ENCODE peak calls at places on chromosomes 2 and 18, in nine cellular contexts. S, E, R, H, X, L, N, A and P are unnamed samples.

GRCh38 chr2:66828876-66829275 is 394.0 kb downstream of the MEIS1 start:
- DNase-seq in S (no peak), E (no peak), R (no peak), H (no peak), X (no peak), L (no peak), N (no peak), A (no peak), P (no peak)

GRCh38 chr2:239346676-239347075 is 54.1 kb downstream of the HDAC4 start:
- DNase-seq in S (no peak), E (no peak), R (no peak), H (no peak), X (no peak), L (no peak), N (no peak), A (no peak), P (no peak)

GRCh38 chr2:15756011-15756550 is 164.4 kb downstream of the DDX1 start:
- DNase-seq in S (no peak), E (no peak), R (no peak), H (no peak), X (no peak), L (no peak), N (no peak), A (no peak), P (no peak)

GRCh38 chr2:211875488-211875887 is 663.1 kb downstream of the ERBB4 start:
- DNase-seq in S (no peak), E (no peak), R (no peak), H (no peak), X (no peak), L (no peak), N (no peak), A (no peak), P (no peak)

GRCh38 chr2:33275689-33276444 is 200.6 kb upstream of the RASGRP3 start:
- DNase-seq in S (peak; percentile 89), E (peak; percentile 68), R (no peak), H (no peak), X (peak; percentile 78), L (no peak), N (no peak), A (no peak), P (peak; percentile 95)

GRCh38 chr2:100793982-100794381 is 26.0 kb upstream of the NPAS2 start:
- DNase-seq in S (no peak), E (no peak), R (no peak), H (no peak), X (no peak), L (no peak), N (no peak), A (no peak), P (no peak)

GRCh38 chr2:148756292-148756975 is 111.9 kb downstream of the EPC2 start:
- DNase-seq in S (peak; percentile 5), E (peak; percentile 2), R (no peak), H (no peak), X (peak; percentile 7), L (no peak), N (no peak), A (no peak), P (peak; percentile 18)

GRCh38 chr2:24512836-24513235 is 21.8 kb downstream of the NCOA1 start:
- DNase-seq in S (peak; percentile 22), E (no peak), R (no peak), H (no peak), X (no peak), L (no peak), N (no peak), A (no peak), P (peak; percentile 39)

GRCh38 chr2:31660165-31660564 is 79.4 kb upstream of the SRD5A2 start:
- DNase-seq in S (no peak), E (no peak), R (no peak), H (no peak), X (no peak), L (no peak), N (no peak), A (no peak), P (no peak)

GRCh38 chr2:31664949-31665724 is 84.4 kb upstream of the SRD5A2 start:
- DNase-seq in S (no peak), E (no peak), R (no peak), H (no peak), X (no peak), L (no peak), N (no peak), A (no peak), P (no peak)

DNA sequence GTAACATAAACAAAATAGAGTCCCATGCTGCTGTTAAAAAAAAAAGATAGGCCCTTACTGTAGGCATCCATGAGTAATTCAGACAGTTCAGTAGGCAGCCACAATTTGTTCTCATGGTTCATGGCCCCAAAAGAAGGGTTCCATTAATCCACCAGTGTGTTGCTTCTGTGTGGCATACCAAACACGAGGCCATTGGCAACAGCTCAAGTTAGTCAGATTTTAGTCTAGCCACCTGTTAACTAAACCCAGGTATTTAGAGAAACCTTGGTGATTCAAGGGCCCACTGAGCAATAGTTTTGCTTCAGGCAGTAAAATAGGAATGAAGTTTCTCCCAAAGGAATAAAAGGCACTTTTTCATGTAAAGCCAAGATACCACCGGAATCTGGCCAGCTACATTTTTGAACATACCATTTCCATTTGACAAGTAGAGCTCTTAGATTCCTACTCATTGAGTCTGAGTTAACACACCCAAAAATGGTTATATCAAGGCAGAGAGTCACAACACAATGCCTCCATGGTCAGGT is 80.1 kb upstream of the SRD5A2 start:
- DNase-seq in S (no peak), E (no peak), R (no peak), H (no peak), X (no peak), L (no peak), N (no peak), A (no peak), P (no peak)
- TF ChIP-seq CTCF in S (no peak), E (no peak), R (no peak), H (no peak), X (no peak), L (no peak), N (no peak), A (no peak), P (no peak)

GRCh38 chr2:31440764-31441163 is 26.2 kb upstream of the XDH start:
- DNase-seq in S (peak; percentile 30), E (peak; percentile 90), R (no peak), H (no peak), X (peak; percentile 7), L (no peak), N (no peak), A (no peak), P (peak; percentile 31)

GRCh38 chr2:31430439-31431165 is 16.1 kb upstream of the XDH start:
- DNase-seq in S (no peak), E (no peak), R (no peak), H (no peak), X (no peak), L (no peak), N (no peak), A (no peak), P (no peak)

GRCh38 chr2:31433541-31433940 is 19.0 kb upstream of the XDH start:
- DNase-seq in S (no peak), E (no peak), R (no peak), H (no peak), X (no peak), L (no peak), N (no peak), A (no peak), P (no peak)

GRCh38 chr2:31429759-31430438 is 15.4 kb upstream of the XDH start:
- DNase-seq in S (no peak), E (no peak), R (no peak), H (no peak), X (no peak), L (peak; percentile 7), N (no peak), A (no peak), P (no peak)

GRCh38 chr2:31434911-31435310 is 20.4 kb upstream of the XDH start:
- DNase-seq in S (no peak), E (no peak), R (no peak), H (no peak), X (no peak), L (no peak), N (no peak), A (no peak), P (no peak)
- TF ChIP-seq CTCF in S (peak; percentile 27), E (peak; percentile 42), R (no peak), H (no peak), X (peak; percentile 36), L (peak; percentile 1), N (no peak), A (peak; percentile 54), P (peak; percentile 28)

DNA sequence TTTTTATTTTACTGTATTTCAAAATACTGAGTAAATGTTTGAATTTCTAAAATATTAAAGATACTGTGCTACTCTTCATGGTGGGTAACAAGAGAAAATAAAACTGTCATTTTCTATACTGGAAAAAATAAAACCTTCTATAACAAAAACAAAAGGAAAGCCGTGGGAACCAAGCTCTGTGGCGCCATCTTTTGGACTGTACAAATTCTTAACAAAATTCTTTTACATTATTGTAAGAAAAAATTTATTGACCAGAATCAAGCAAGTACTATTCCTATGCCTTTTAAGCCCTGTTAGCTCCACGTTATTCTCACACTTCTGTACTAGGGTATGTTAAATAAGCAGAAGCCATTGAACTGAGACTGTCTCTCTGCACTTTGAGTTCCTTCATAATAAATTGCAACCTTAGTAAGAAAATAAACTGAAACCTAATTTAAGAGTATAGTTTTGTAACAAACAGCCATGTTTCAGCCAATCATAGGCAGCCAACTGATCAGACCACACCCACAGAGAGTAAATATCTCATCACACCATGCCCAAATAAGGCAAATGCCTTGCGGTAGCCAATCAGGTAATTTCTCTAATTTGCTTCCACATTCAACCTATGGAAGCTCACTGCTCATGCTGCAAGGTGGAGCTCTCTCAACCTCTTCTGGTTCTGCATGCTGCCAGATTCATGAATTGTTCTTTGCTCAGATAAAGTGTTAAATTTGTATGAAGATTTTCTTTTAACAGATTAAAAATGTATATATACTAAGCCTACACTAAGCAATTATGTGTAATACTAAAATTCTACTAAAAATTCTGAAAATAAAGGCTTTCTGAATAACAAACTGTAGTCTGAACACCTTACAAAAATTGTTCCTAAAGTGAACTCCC is 42.2 kb downstream of the HIBCH start:
- DNase-seq in S (peak; percentile 68), E (peak; percentile 10), R (peak; percentile 11), H (no peak), X (peak; percentile 61), L (peak; percentile 47), N (no peak), A (no peak), P (peak; percentile 71)
- TF ChIP-seq CTCF in S (peak; percentile 50), E (peak; percentile 60), R (peak; percentile 80), H (peak; percentile 35), X (peak; percentile 59), L (no peak), N (peak; percentile 50), A (peak; percentile 64), P (peak; percentile 58)

GRCh38 chr18:24426398-24427294 is at the start of gene IMPACT:
- DNase-seq in S (peak; percentile 89), E (peak; percentile 16), R (peak; percentile 90), H (peak; percentile 91), X (peak; percentile 78), L (peak; percentile 90), N (peak; percentile 90), A (peak; percentile 91), P (peak; percentile 83)

GRCh38 chr18:24429188-24429587 is 2.7 kb downstream of the IMPACT start:
- DNase-seq in S (no peak), E (no peak), R (no peak), H (no peak), X (no peak), L (no peak), N (no peak), A (no peak), P (no peak)

GRCh38 chr18:24427484-24427883 is 1.0 kb downstream of the IMPACT start:
- DNase-seq in S (peak; percentile 33), E (no peak), R (no peak), H (peak; percentile 2), X (no peak), L (peak; percentile 27), N (no peak), A (no peak), P (peak; percentile 34)

GRCh38 chr18:24426073-24426397 is 435 bp upstream of the IMPACT start:
- DNase-seq in S (no peak), E (no peak), R (no peak), H (no peak), X (no peak), L (no peak), N (no peak), A (no peak), P (no peak)

DNA sequence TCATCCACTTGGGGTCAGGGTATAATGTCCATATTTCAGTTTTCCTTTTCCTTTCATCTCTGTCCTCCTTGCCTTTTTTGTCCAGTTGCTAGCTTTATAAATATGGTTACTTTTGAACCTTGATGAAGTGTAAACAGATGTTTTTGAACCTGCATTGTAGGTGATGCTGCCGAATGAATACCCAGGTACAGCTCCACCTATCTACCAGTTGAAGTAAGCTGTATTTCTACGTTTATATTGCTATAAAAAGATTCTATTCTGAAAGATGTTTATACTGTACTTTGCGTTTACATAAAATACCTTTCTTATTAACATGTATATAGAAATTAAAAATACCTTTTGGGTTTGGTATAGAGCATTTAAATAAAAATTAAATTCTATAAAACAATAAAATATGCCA is 2.2 kb downstream of the IMPACT start:
- DNase-seq in S (no peak), E (no peak), R (no peak), H (no peak), X (no peak), L (no peak), N (no peak), A (no peak), P (no peak)
- TF ChIP-seq CTCF in S (no peak), E (no peak), R (no peak), H (no peak), X (no peak), L (no peak), N (no peak), A (peak; percentile 26), P (no peak)